ENCODE peak calls at places on chromosome 21, in five cellular contexts. M is lower leg skin, T is testis, E is GM12892, Y is gastrocnemius medialis. V is an unnamed sample.

GRCh38 chr21:33645730-33646129 is 3.4 kb downstream of the ITSN1 start:
- DNase-seq in M (no peak), T (no peak), E (no peak), Y (no peak), V (no peak)

GRCh38 chr21:41948404-41948895 is 5.4 kb downstream of the C2CD2 start:
- DNase-seq in M (no peak), T (no peak), E (no peak), Y (no peak), V (no peak)

GRCh38 chr21:24148461-24148860 is 1458.8 kb downstream of the MRPL39 start:
- DNase-seq in M (no peak), T (no peak), E (no peak), Y (no peak), V (no peak)

GRCh38 chr21:40845621-40846020 is 1.3 kb downstream of the DSCAM start:
- DNase-seq in M (no peak), T (no peak), E (no peak), Y (no peak), V (no peak)

GRCh38 chr21:20272791-20273362 is 725.3 kb upstream of the NCAM2 start:
- DNase-seq in M (no peak), T (no peak), E (no peak), Y (no peak), V (no peak)

GRCh38 chr21:15421521-15421920 is 308.3 kb upstream of the USP25 start:
- DNase-seq in M (no peak), T (no peak), E (no peak), Y (no peak), V (no peak)

GRCh38 chr21:21612446-21612845 is 614.2 kb downstream of the NCAM2 start:
- DNase-seq in M (no peak), T (no peak), E (no peak), Y (no peak), V (no peak)

GRCh38 chr21:36096398-36097290 is 26.8 kb downstream of the CBR1 start:
- DNase-seq in M (no peak), T (no peak), E (no peak), Y (no peak), V (no peak)

GRCh38 chr21:21114456-21114855 is 116.2 kb downstream of the NCAM2 start:
- DNase-seq in M (no peak), T (no peak), E (no peak), Y (no peak), V (no peak)

GRCh38 chr21:32861871-32862270 is 90.3 kb upstream of the PAXBP1 start:
- DNase-seq in M (no peak), T (no peak), E (no peak), Y (no peak), V (no peak)

GRCh38 chr21:44024895-44025353 is 12.8 kb downstream of the TRAPPC10 start:
- DNase-seq in M (peak), T (peak), E (no peak), Y (no peak), V (peak)

GRCh38 chr21:37871121-37871862 is 45.0 kb downstream of the KCNJ6 start:
- DNase-seq in M (no peak), T (no peak), E (no peak), Y (no peak), V (no peak)

GRCh38 chr21:25583370-25584133 is 23.7 kb downstream of the MRPL39 start:
- DNase-seq in M (no peak), T (no peak), E (no peak), Y (no peak), V (no peak)

GRCh38 chr21:33025471-33026298 is at the start of gene OLIG2:
- DNase-seq in M (no peak), T (no peak), E (no peak), Y (no peak), V (no peak)

GRCh38 chr21:34129039-34129891 is 55.9 kb downstream of the MRPS6 start:
- DNase-seq in M (peak), T (peak), E (no peak), Y (peak), V (peak)

GRCh38 chr21:38072489-38072888 is 156.2 kb upstream of the KCNJ6 start:
- DNase-seq in M (no peak), T (no peak), E (no peak), Y (no peak), V (no peak)

GRCh38 chr21:33971492-33972013 is 55.9 kb upstream of the ATP5PO start:
- DNase-seq in M (no peak), T (no peak), E (no peak), Y (no peak), V (no peak)

GRCh38 chr21:42990251-42990650 is 15.9 kb downstream of the PKNOX1 start:
- DNase-seq in M (no peak), T (no peak), E (no peak), Y (no peak), V (no peak)

GRCh38 chr21:33036430-33037162 is 10.9 kb downstream of the OLIG2 start:
- DNase-seq in M (peak), T (no peak), E (no peak), Y (no peak), V (no peak)

GRCh38 chr21:42581676-42582371 is 68.2 kb downstream of the SLC37A1 start:
- DNase-seq in M (no peak), T (peak), E (no peak), Y (no peak), V (peak)

GRCh38 chr21:32605469-32605868 is 6.7 kb downstream of the CFAP298 start:
- DNase-seq in M (no peak), T (no peak), E (no peak), Y (no peak), V (no peak)

GRCh38 chr21:32814528-32814927 is 43.0 kb upstream of the PAXBP1 start:
- DNase-seq in M (no peak), T (no peak), E (no peak), Y (no peak), V (no peak)

GRCh38 chr21:41068411-41069304 is 99.3 kb upstream of the BACE2 start:
- DNase-seq in M (peak), T (peak), E (peak), Y (peak), V (peak)

GRCh38 chr21:39348355-39349210 is at the start of gene HMGN1:
- DNase-seq in M (peak), T (peak), E (peak), Y (peak), V (peak)

GRCh38 chr21:39347537-39347936 is 1.4 kb downstream of the HMGN1 start:
- DNase-seq in M (no peak), T (no peak), E (no peak), Y (no peak), V (no peak)

GRCh38 chr21:39350094-39351006 is 1.5 kb upstream of the HMGN1 start:
- DNase-seq in M (no peak), T (no peak), E (no peak), Y (no peak), V (peak)

GRCh38 chr21:39348040-39348354 is 891 bp downstream of the HMGN1 start:
- DNase-seq in M (no peak), T (no peak), E (no peak), Y (no peak), V (no peak)

GRCh38 chr21:39349211-39350093 is 564 bp upstream of the HMGN1 start:
- DNase-seq in M (peak), T (peak), E (peak), Y (peak), V (peak)
- TF ChIP-seq POLR2A in M (no peak), T (no peak), E (peak), Y (no peak), V (no peak)

GRCh38 chr21:29298348-29299045 is at the start of gene BACH1:
- DNase-seq in M (peak), T (peak), E (peak), Y (peak), V (peak)
- TF ChIP-seq POLR2A in M (no peak), T (peak), E (peak), Y (peak), V (peak)

GRCh38 chr21:16534408-16535099 is 804.8 kb downstream of the USP25 start:
- DNase-seq in M (peak), T (peak), E (no peak), Y (peak), V (peak)
- TF ChIP-seq POLR2A in M (no peak), T (no peak), E (no peak), Y (no peak), V (no peak)

GRCh38 chr21:45439171-45439872 is 34.4 kb downstream of the COL18A1 start:
- DNase-seq in M (peak), T (peak), E (peak), Y (peak), V (peak)
- TF ChIP-seq POLR2A in M (no peak), T (no peak), E (no peak), Y (no peak), V (no peak)

V was measured in upper lobe of left lung.